ENCODE peak calls at places on chromosomes 1 and 21, in six cellular contexts. One of them, this sample, is unnamed.

GRCh38 chr1:25703671-25704637 is 87.4 kb downstream of the MAN1C1 start:
- DNase-seq in Panc1: no peak
- DNase-seq in nephron progenitor cell: no peak
- DNase-seq in kidney epithelial cell: no peak
- DNase-seq in heart right ventricle: no peak
- DNase-seq in Caco-2: no peak
- DNase-seq in this sample: no peak

GRCh38 chr1:228781801-228782661 is 46.8 kb downstream of the RHOU start:
- DNase-seq in kidney epithelial cell: no peak
- DNase-seq in heart right ventricle: no peak
- DNase-seq in Panc1: no peak
- DNase-seq in Caco-2: no peak
- DNase-seq in nephron progenitor cell: no peak
- DNase-seq in this sample: no peak

GRCh38 chr1:210669951-210670350 is 341.2 kb downstream of the HHAT start:
- DNase-seq in heart right ventricle: no peak
- DNase-seq in nephron progenitor cell: no peak
- DNase-seq in Caco-2: no peak
- DNase-seq in kidney epithelial cell: no peak
- DNase-seq in Panc1: no peak
- DNase-seq in this sample: no peak

GRCh38 chr1:151539321-151540020 is 638 bp upstream of the TUFT1 start:
- DNase-seq in kidney epithelial cell: peak; percentile 99
- DNase-seq in Caco-2: peak; percentile 93
- DNase-seq in Panc1: peak; percentile 90
- DNase-seq in heart right ventricle: peak; percentile 72
- DNase-seq in nephron progenitor cell: no peak
- DNase-seq in this sample: no peak

GRCh38 chr1:89523597-89524368 is 846 bp upstream of the LRRC8B start:
- DNase-seq in kidney epithelial cell: no peak
- DNase-seq in Caco-2: peak; percentile 47
- DNase-seq in nephron progenitor cell: peak; percentile 32
- DNase-seq in heart right ventricle: peak; percentile 37
- DNase-seq in Panc1: no peak
- DNase-seq in this sample: no peak

GRCh38 chr21:41589131-41589530 is 81.2 kb upstream of the TMPRSS2 start:
- DNase-seq in heart right ventricle: no peak
- DNase-seq in Panc1: no peak
- DNase-seq in kidney epithelial cell: no peak
- DNase-seq in Caco-2: no peak
- DNase-seq in nephron progenitor cell: no peak
- DNase-seq in this sample: no peak

GRCh38 chr1:33256701-33257387 is 552 bp downstream of the ZNF362 start:
- DNase-seq in nephron progenitor cell: peak; percentile 49
- DNase-seq in heart right ventricle: peak; percentile 53
- DNase-seq in Caco-2: peak; percentile 62
- DNase-seq in kidney epithelial cell: peak; percentile 26
- DNase-seq in Panc1: peak; percentile 36
- DNase-seq in this sample: peak; percentile 29

GRCh38 chr1:214506972-214507431 is 44.4 kb downstream of the PTPN14 start:
- DNase-seq in nephron progenitor cell: no peak
- DNase-seq in kidney epithelial cell: peak; percentile 73
- DNase-seq in Panc1: no peak
- DNase-seq in heart right ventricle: no peak
- DNase-seq in Caco-2: peak; percentile 97
- DNase-seq in this sample: no peak

GRCh38 chr1:218459878-218460277 is 114.7 kb downstream of the TGFB2 start:
- DNase-seq in heart right ventricle: peak; percentile 44
- DNase-seq in kidney epithelial cell: no peak
- DNase-seq in Panc1: peak; percentile 86
- DNase-seq in nephron progenitor cell: no peak
- DNase-seq in Caco-2: peak; percentile 35
- DNase-seq in this sample: no peak

GRCh38 chr1:222375656-222376055 is 172.2 kb downstream of the HHIPL2 start:
- DNase-seq in nephron progenitor cell: no peak
- DNase-seq in Panc1: no peak
- DNase-seq in heart right ventricle: no peak
- DNase-seq in kidney epithelial cell: no peak
- DNase-seq in Caco-2: no peak
- DNase-seq in this sample: no peak

GRCh38 chr1:21818661-21819060 is 6.6 kb downstream of the LDLRAD2 start:
- DNase-seq in kidney epithelial cell: no peak
- DNase-seq in Panc1: no peak
- DNase-seq in Caco-2: peak; percentile 36
- DNase-seq in nephron progenitor cell: peak; percentile 39
- DNase-seq in heart right ventricle: no peak
- DNase-seq in this sample: peak; percentile 39

GRCh38 chr21:29973258-29973657 is 33.5 kb upstream of the GRIK1 start:
- DNase-seq in nephron progenitor cell: no peak
- DNase-seq in heart right ventricle: no peak
- DNase-seq in kidney epithelial cell: no peak
- DNase-seq in Caco-2: no peak
- DNase-seq in Panc1: no peak
- DNase-seq in this sample: no peak

GRCh38 chr1:2270260-2271100 is 42.4 kb downstream of the SKI start:
- DNase-seq in nephron progenitor cell: peak; percentile 83
- DNase-seq in Panc1: no peak
- DNase-seq in kidney epithelial cell: no peak
- DNase-seq in Caco-2: no peak
- DNase-seq in heart right ventricle: no peak
- DNase-seq in this sample: peak; percentile 66

GRCh38 chr1:86913399-86913895 is 479 bp downstream of the SELENOF start:
- DNase-seq in Panc1: no peak
- DNase-seq in nephron progenitor cell: peak; percentile 21
- DNase-seq in heart right ventricle: no peak
- DNase-seq in Caco-2: peak; percentile 3
- DNase-seq in kidney epithelial cell: no peak
- DNase-seq in this sample: no peak

GRCh38 chr1:26922901-26923300 is 1.4 kb downstream of the NUDC start:
- DNase-seq in Caco-2: no peak
- DNase-seq in kidney epithelial cell: no peak
- DNase-seq in nephron progenitor cell: no peak
- DNase-seq in Panc1: no peak
- DNase-seq in heart right ventricle: no peak
- DNase-seq in this sample: no peak

GRCh38 chr1:248786106-248786665 is 30.6 kb upstream of the LYPD8 start:
- DNase-seq in Panc1: no peak
- DNase-seq in heart right ventricle: no peak
- DNase-seq in Caco-2: no peak
- DNase-seq in kidney epithelial cell: no peak
- DNase-seq in nephron progenitor cell: no peak
- DNase-seq in this sample: no peak

GRCh38 chr1:1144843-1145546 is 28.7 kb upstream of the TTLL10 start:
- DNase-seq in heart right ventricle: no peak
- DNase-seq in kidney epithelial cell: no peak
- DNase-seq in nephron progenitor cell: no peak
- DNase-seq in Panc1: no peak
- DNase-seq in Caco-2: no peak
- DNase-seq in this sample: no peak

GRCh38 chr1:96370752-96371151 is 350.8 kb upstream of the PTBP2 start:
- DNase-seq in nephron progenitor cell: no peak
- DNase-seq in Caco-2: no peak
- DNase-seq in kidney epithelial cell: peak; percentile 38
- DNase-seq in Panc1: no peak
- DNase-seq in heart right ventricle: no peak
- DNase-seq in this sample: no peak

GRCh38 chr1:12196641-12197482 is 30.1 kb downstream of the TNFRSF1B start:
- DNase-seq in Caco-2: peak; percentile 13
- DNase-seq in Panc1: no peak
- DNase-seq in kidney epithelial cell: no peak
- DNase-seq in nephron progenitor cell: no peak
- DNase-seq in heart right ventricle: peak; percentile 39
- DNase-seq in this sample: no peak

GRCh38 chr1:14578156-14578555 is 20.3 kb upstream of the KAZN start:
- DNase-seq in Panc1: no peak
- DNase-seq in heart right ventricle: no peak
- DNase-seq in kidney epithelial cell: no peak
- DNase-seq in nephron progenitor cell: no peak
- DNase-seq in Caco-2: no peak
- DNase-seq in this sample: no peak

GRCh38 chr1:83849191-83850061 is 149.5 kb downstream of the TTLL7 start:
- DNase-seq in heart right ventricle: no peak
- DNase-seq in Caco-2: no peak
- DNase-seq in kidney epithelial cell: no peak
- DNase-seq in Panc1: no peak
- DNase-seq in nephron progenitor cell: no peak
- DNase-seq in this sample: no peak

GRCh38 chr1:78586572-78586971 is 33.7 kb upstream of the IFI44L start:
- DNase-seq in kidney epithelial cell: peak; percentile 19
- DNase-seq in heart right ventricle: no peak
- DNase-seq in nephron progenitor cell: no peak
- DNase-seq in Caco-2: no peak
- DNase-seq in Panc1: no peak
- DNase-seq in this sample: no peak

GRCh38 chr1:2840036-2840809 is 38.7 kb upstream of the TTC34 start:
- DNase-seq in Caco-2: peak; percentile 6
- DNase-seq in nephron progenitor cell: no peak
- DNase-seq in heart right ventricle: no peak
- DNase-seq in kidney epithelial cell: no peak
- DNase-seq in Panc1: no peak
- DNase-seq in this sample: no peak

GRCh38 chr1:214446772-214447556 is 104.4 kb downstream of the PTPN14 start:
- DNase-seq in kidney epithelial cell: peak; percentile 93
- DNase-seq in Caco-2: peak; percentile 87
- DNase-seq in heart right ventricle: no peak
- DNase-seq in Panc1: peak; percentile 85
- DNase-seq in nephron progenitor cell: peak; percentile 10
- DNase-seq in this sample: no peak

GRCh38 chr1:11520531-11521233 is 41.7 kb downstream of the DISP3 start:
- DNase-seq in kidney epithelial cell: no peak
- DNase-seq in Caco-2: no peak
- DNase-seq in heart right ventricle: no peak
- DNase-seq in nephron progenitor cell: no peak
- DNase-seq in Panc1: no peak
- DNase-seq in this sample: no peak

GRCh38 chr1:159598196-159598595 is 10.6 kb downstream of the APCS start:
- DNase-seq in kidney epithelial cell: peak; percentile 95
- DNase-seq in nephron progenitor cell: no peak
- DNase-seq in Caco-2: peak; percentile 14
- DNase-seq in heart right ventricle: no peak
- DNase-seq in Panc1: no peak
- DNase-seq in this sample: no peak

GRCh38 chr1:93350875-93351274 is 5.2 kb downstream of the DR1 start:
- DNase-seq in Panc1: no peak
- DNase-seq in kidney epithelial cell: no peak
- DNase-seq in nephron progenitor cell: no peak
- DNase-seq in heart right ventricle: no peak
- DNase-seq in Caco-2: no peak
- DNase-seq in this sample: no peak

GRCh38 chr1:199101139-199101538 is 462.3 kb downstream of the PTPRC start:
- DNase-seq in heart right ventricle: no peak
- DNase-seq in nephron progenitor cell: no peak
- DNase-seq in Panc1: no peak
- DNase-seq in kidney epithelial cell: no peak
- DNase-seq in Caco-2: no peak
- DNase-seq in this sample: no peak

DNA sequence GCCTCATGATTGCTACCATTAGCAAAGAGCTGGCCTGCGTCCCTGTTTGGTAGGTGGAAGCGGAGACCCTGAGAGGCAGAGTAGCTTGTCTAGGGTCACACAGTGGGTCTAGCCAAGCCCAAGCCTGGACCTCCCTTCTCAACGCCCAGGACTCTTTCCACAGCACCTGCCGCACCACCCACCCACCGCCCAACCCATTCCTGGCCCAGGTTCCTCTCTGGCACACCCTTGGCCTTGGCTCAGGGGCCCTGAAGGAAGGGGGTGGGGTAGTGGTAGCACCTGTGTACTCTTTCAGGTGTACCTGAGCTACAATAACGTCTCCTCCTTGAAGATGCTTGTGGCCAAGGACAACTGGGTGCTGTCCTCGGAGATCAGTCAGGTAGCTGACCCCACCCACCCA is 19.3 kb downstream of the FAM151A start:
- DNase-seq in nephron progenitor cell: no peak
- DNase-seq in heart right ventricle: no peak
- DNase-seq in Caco-2: no peak
- DNase-seq in kidney epithelial cell: no peak
- DNase-seq in Panc1: no peak
- DNase-seq in this sample: no peak
- TF ChIP-seq CTCF in nephron progenitor cell: no peak
- TF ChIP-seq CTCF in heart right ventricle: no peak
- TF ChIP-seq CTCF in Caco-2: no peak
- TF ChIP-seq CTCF in kidney epithelial cell: no peak
- TF ChIP-seq CTCF in Panc1: no peak
- TF ChIP-seq CTCF in this sample: no peak

DNA sequence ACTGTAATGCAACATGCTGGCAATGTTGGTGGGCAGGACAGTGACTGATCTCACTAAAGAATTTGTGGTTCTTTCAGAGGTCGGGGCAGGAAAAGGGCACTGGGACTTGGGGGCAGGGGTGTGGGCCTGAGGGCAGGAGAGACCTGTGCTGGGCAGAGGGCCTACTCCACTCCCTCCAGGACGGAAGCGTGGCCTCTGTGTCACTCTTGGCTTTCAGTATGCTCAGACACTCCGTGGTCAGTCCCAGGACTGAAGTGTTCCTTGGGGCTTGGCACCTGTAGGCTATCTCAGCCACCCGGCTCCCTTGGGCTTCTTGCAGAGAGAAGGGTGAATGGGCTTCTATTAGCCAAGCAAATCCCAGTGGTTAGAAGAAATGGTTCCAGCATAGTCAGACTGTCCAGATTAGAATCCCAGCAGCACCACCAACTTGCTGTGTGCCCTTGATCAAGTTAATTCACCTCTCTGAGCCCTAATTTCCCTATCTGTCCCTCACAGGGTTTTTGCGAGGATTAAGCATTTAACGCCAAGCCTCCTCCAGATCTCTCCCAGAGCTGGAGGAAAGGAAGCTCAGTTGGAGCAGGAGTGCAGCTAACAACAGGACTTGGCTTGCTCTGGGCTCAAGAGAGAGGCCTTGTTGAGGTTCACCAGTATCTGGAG is 57.5 kb upstream of the LRP8 start:
- DNase-seq in nephron progenitor cell: no peak
- DNase-seq in Caco-2: no peak
- DNase-seq in Panc1: no peak
- DNase-seq in heart right ventricle: no peak
- DNase-seq in kidney epithelial cell: no peak
- DNase-seq in this sample: no peak
- TF ChIP-seq CTCF in nephron progenitor cell: no peak
- TF ChIP-seq CTCF in Caco-2: no peak
- TF ChIP-seq CTCF in Panc1: no peak
- TF ChIP-seq CTCF in heart right ventricle: no peak
- TF ChIP-seq CTCF in kidney epithelial cell: no peak
- TF ChIP-seq CTCF in this sample: no peak

GRCh38 chr21:45982758-45983731 is 1.5 kb downstream of the COL6A1 start:
- DNase-seq in Panc1: no peak
- DNase-seq in kidney epithelial cell: no peak
- DNase-seq in heart right ventricle: no peak
- DNase-seq in nephron progenitor cell: peak; percentile 14
- DNase-seq in Caco-2: no peak
- DNase-seq in this sample: no peak
- TF ChIP-seq CTCF in Panc1: no peak
- TF ChIP-seq CTCF in kidney epithelial cell: peak; percentile 4
- TF ChIP-seq CTCF in heart right ventricle: no peak
- TF ChIP-seq CTCF in nephron progenitor cell: no peak
- TF ChIP-seq CTCF in Caco-2: no peak
- TF ChIP-seq CTCF in this sample: no peak

DNA sequence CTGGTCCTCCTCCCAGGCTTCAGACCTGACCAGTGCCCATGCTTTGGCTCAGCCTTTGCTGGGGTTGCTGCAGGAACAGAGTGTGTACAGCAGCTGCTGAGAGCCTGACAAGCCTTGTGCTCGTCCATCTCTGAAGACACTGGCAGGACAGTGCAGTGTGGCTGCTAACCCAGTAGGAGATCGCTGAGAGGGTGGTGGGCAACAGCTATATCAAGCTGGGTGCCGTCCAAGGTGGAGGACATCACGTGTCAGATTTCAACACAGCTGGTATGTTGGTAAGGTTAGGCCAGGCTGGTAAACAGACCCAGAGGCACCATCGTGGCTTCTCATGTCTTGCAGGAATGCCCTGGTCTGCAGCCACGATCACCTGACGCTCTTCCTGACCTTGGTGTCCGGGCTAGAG is 17.9 kb upstream of the SLC25A34 start:
- DNase-seq in nephron progenitor cell: no peak
- DNase-seq in Panc1: no peak
- DNase-seq in heart right ventricle: no peak
- DNase-seq in Caco-2: no peak
- DNase-seq in kidney epithelial cell: no peak
- DNase-seq in this sample: no peak
- TF ChIP-seq CTCF in nephron progenitor cell: no peak
- TF ChIP-seq CTCF in Panc1: no peak
- TF ChIP-seq CTCF in heart right ventricle: no peak
- TF ChIP-seq CTCF in Caco-2: no peak
- TF ChIP-seq CTCF in kidney epithelial cell: no peak
- TF ChIP-seq CTCF in this sample: no peak